ENCODE peak calls at places on chromosomes 2 and 18, in ten cellular contexts. P is epithelial cell of esophagus, C is GM23338, F is GM12864, W is cardiac fibroblast, S is endodermal cell, X is AG09309, E is IMR-90, A is fibroblast of pulmonary artery, H is fibroblast of lung. D is an unnamed sample.

GRCh38 chr2:134602666-134603065 is 116.1 kb downstream of the TMEM163 start:
- DNase-seq in P (no peak), C (no peak), F (no peak), W (no peak), S (no peak), X (no peak), E (no peak), A (no peak), H (no peak), D (no peak)

GRCh38 chr2:109032229-109032800 is 43.3 kb upstream of the EDAR start:
- DNase-seq in P (no peak), C (no peak), F (no peak), W (no peak), S (no peak), X (no peak), E (no peak), A (no peak), H (no peak), D (no peak)

GRCh38 chr2:190410171-190410570 is 2.0 kb downstream of the MFSD6 start:
- DNase-seq in P (no peak), C (no peak), F (no peak), W (no peak), S (no peak), X (no peak), E (no peak), A (no peak), H (no peak), D (no peak)

GRCh38 chr2:232890536-232890895 is 20.5 kb downstream of the SNORC start:
- DNase-seq in P (no peak), C (no peak), F (no peak), W (no peak), S (no peak), X (no peak), E (no peak), A (no peak), H (no peak), D (no peak)

GRCh38 chr2:7812231-7812995 is 869.4 kb upstream of the ID2 start:
- DNase-seq in P (peak), C (no peak), F (no peak), W (peak), S (no peak), X (peak), E (peak), A (peak), H (peak), D (peak)

GRCh38 chr2:69163109-69163508 is 150.1 kb downstream of the ANTXR1 start:
- DNase-seq in P (peak), C (no peak), F (no peak), W (peak), S (no peak), X (peak), E (peak), A (peak), H (peak), D (peak)

GRCh38 chr2:160753331-160753654 is 259.7 kb upstream of the RBMS1 start:
- DNase-seq in P (no peak), C (no peak), F (no peak), W (no peak), S (no peak), X (no peak), E (no peak), A (no peak), H (no peak), D (no peak)

GRCh38 chr18:67669993-67670671 is 153.6 kb upstream of the DSEL start:
- DNase-seq in P (peak), C (no peak), F (no peak), W (peak), S (no peak), X (peak), E (peak), A (peak), H (peak), D (peak)

GRCh38 chr2:149931486-149931885 is 343.9 kb upstream of the MMADHC start:
- DNase-seq in P (no peak), C (peak), F (no peak), W (no peak), S (peak), X (no peak), E (no peak), A (no peak), H (no peak), D (no peak)

GRCh38 chr2:208062113-208062512 is 36.8 kb upstream of the PLEKHM3 start:
- DNase-seq in P (peak), C (peak), F (no peak), W (peak), S (peak), X (no peak), E (peak), A (peak), H (peak), D (peak)

GRCh38 chr2:3606028-3606369 is 11.1 kb downstream of the COLEC11 start:
- DNase-seq in P (no peak), C (no peak), F (no peak), W (no peak), S (no peak), X (no peak), E (no peak), A (no peak), H (no peak), D (no peak)

GRCh38 chr18:63908858-63909257 is 1.1 kb downstream of the SERPINB10 start:
- DNase-seq in P (no peak), C (no peak), F (peak), W (no peak), S (no peak), X (no peak), E (no peak), A (no peak), H (no peak), D (no peak)

GRCh38 chr2:74984947-74985637 is 26.6 kb downstream of the POLE4 start:
- DNase-seq in P (no peak), C (peak), F (no peak), W (no peak), S (peak), X (no peak), E (no peak), A (no peak), H (no peak), D (no peak)

GRCh38 chr2:219645631-219646527 is 18.4 kb downstream of the SLC4A3 start:
- DNase-seq in P (peak), C (peak), F (no peak), W (peak), S (peak), X (peak), E (peak), A (peak), H (peak), D (peak)

GRCh38 chr2:188181884-188182283 is 109.8 kb upstream of the GULP1 start:
- DNase-seq in P (no peak), C (peak), F (no peak), W (no peak), S (no peak), X (no peak), E (no peak), A (no peak), H (no peak), D (no peak)

GRCh38 chr18:68735498-68736343 is 20.8 kb upstream of the TMX3 start:
- DNase-seq in P (peak), C (peak), F (peak), W (peak), S (no peak), X (peak), E (peak), A (peak), H (peak), D (peak)

GRCh38 chr2:127479219-127479825 is 47.0 kb downstream of the IWS1 start:
- DNase-seq in P (peak), C (peak), F (peak), W (peak), S (no peak), X (peak), E (peak), A (peak), H (peak), D (peak)

GRCh38 chr18:62258606-62259005 is 66.5 kb upstream of the TNFRSF11A start:
- DNase-seq in P (no peak), C (no peak), F (no peak), W (no peak), S (no peak), X (no peak), E (no peak), A (no peak), H (no peak), D (no peak)

GRCh38 chr2:2045191-2045590 is 285.9 kb downstream of the MYT1L start:
- DNase-seq in P (no peak), C (no peak), F (no peak), W (no peak), S (no peak), X (no peak), E (no peak), A (no peak), H (no peak), D (no peak)

GRCh38 chr2:100163605-100164004 is 21.2 kb upstream of the AFF3 start:
- DNase-seq in P (no peak), C (no peak), F (no peak), W (no peak), S (no peak), X (no peak), E (no peak), A (no peak), H (no peak), D (no peak)

GRCh38 chr2:108073425-108074072 is 87.2 kb downstream of the SLC5A7 start:
- DNase-seq in P (no peak), C (no peak), F (no peak), W (no peak), S (no peak), X (no peak), E (no peak), A (no peak), H (no peak), D (no peak)

GRCh38 chr18:77020561-77020960 is 112.0 kb downstream of the MBP start:
- DNase-seq in P (no peak), C (no peak), F (no peak), W (no peak), S (no peak), X (no peak), E (no peak), A (no peak), H (no peak), D (no peak)

GRCh38 chr2:235827585-235827992 is 333.7 kb downstream of the AGAP1 start:
- DNase-seq in P (peak), C (no peak), F (no peak), W (peak), S (no peak), X (no peak), E (no peak), A (peak), H (peak), D (peak)

GRCh38 chr18:70491734-70492348 is 203.0 kb downstream of the SOCS6 start:
- DNase-seq in P (peak), C (peak), F (peak), W (peak), S (peak), X (no peak), E (peak), A (peak), H (peak), D (peak)

GRCh38 chr2:218284106-218284811 is 8.0 kb downstream of the TMBIM1 start:
- DNase-seq in P (peak), C (no peak), F (peak), W (peak), S (no peak), X (no peak), E (peak), A (peak), H (peak), D (peak)

GRCh38 chr18:48468151-48468550 is 59.0 kb upstream of the ZBTB7C start:
- DNase-seq in P (no peak), C (no peak), F (no peak), W (no peak), S (no peak), X (no peak), E (no peak), A (no peak), H (no peak), D (no peak)

GRCh38 chr2:28546242-28546641 is 50.4 kb downstream of the PLB1 start:
- DNase-seq in P (no peak), C (no peak), F (no peak), W (no peak), S (no peak), X (no peak), E (no peak), A (no peak), H (no peak), D (no peak)

GRCh38 chr2:8576525-8577157 is 105.2 kb upstream of the ID2 start:
- DNase-seq in P (no peak), C (no peak), F (peak), W (no peak), S (no peak), X (no peak), E (no peak), A (no peak), H (no peak), D (no peak)

GRCh38 chr18:62030091-62030985 is 137.5 kb upstream of the RNF152 start:
- DNase-seq in P (no peak), C (no peak), F (no peak), W (no peak), S (no peak), X (no peak), E (no peak), A (peak), H (peak), D (no peak)

GRCh38 chr2:85112906-85113625 is 20.1 kb upstream of the TCF7L1 start:
- DNase-seq in P (peak), C (no peak), F (no peak), W (peak), S (no peak), X (no peak), E (peak), A (no peak), H (peak), D (peak)

GRCh38 chr18:48894266-48894600 is 56.5 kb downstream of the SMAD7 start:
- DNase-seq in P (no peak), C (no peak), F (no peak), W (no peak), S (no peak), X (no peak), E (no peak), A (no peak), H (no peak), D (no peak)

GRCh38 chr18:23453657-23454011 is 547 bp downstream of the RIOK3 start:
- DNase-seq in P (peak), C (no peak), F (no peak), W (peak), S (no peak), X (peak), E (peak), A (peak), H (peak), D (peak)

GRCh38 chr2:119012345-119013301 is 70.6 kb downstream of the MARCO start:
- DNase-seq in P (no peak), C (no peak), F (no peak), W (no peak), S (peak), X (no peak), E (no peak), A (no peak), H (no peak), D (no peak)

GRCh38 chr18:69957071-69957620 is 9.5 kb upstream of the CD226 start:
- DNase-seq in P (no peak), C (no peak), F (no peak), W (no peak), S (no peak), X (no peak), E (no peak), A (no peak), H (no peak), D (no peak)

GRCh38 chr2:197851451-197851850 is 47.1 kb downstream of the PLCL1 start:
- DNase-seq in P (no peak), C (peak), F (no peak), W (no peak), S (peak), X (no peak), E (peak), A (no peak), H (no peak), D (peak)

GRCh38 chr2:8178916-8179315 is 502.9 kb upstream of the ID2 start:
- DNase-seq in P (no peak), C (no peak), F (no peak), W (no peak), S (no peak), X (no peak), E (no peak), A (no peak), H (no peak), D (no peak)

GRCh38 chr2:120318626-120319025 is 27.3 kb upstream of the INHBB start:
- DNase-seq in P (no peak), C (no peak), F (no peak), W (peak), S (no peak), X (no peak), E (no peak), A (peak), H (no peak), D (peak)

GRCh38 chr2:18560797-18561085 is 288 bp upstream of the RDH14 start:
- DNase-seq in P (no peak), C (no peak), F (no peak), W (no peak), S (no peak), X (no peak), E (no peak), A (no peak), H (no peak), D (no peak)

GRCh38 chr2:85528355-85528754 is 10.6 kb upstream of the MAT2A start:
- DNase-seq in P (no peak), C (no peak), F (no peak), W (no peak), S (no peak), X (no peak), E (no peak), A (no peak), H (no peak), D (no peak)

GRCh38 chr2:112273349-112273748 is 2.0 kb upstream of the ZC3H6 start:
- DNase-seq in P (no peak), C (no peak), F (no peak), W (no peak), S (no peak), X (no peak), E (no peak), A (no peak), H (no peak), D (no peak)

GRCh38 chr2:112277591-112278220 is 2.3 kb downstream of the ZC3H6 start:
- DNase-seq in P (no peak), C (no peak), F (no peak), W (peak), S (no peak), X (no peak), E (no peak), A (no peak), H (no peak), D (peak)

GRCh38 chr2:112275314-112275886 is at the start of gene ZC3H6:
- DNase-seq in P (peak), C (peak), F (peak), W (peak), S (peak), X (peak), E (peak), A (peak), H (peak), D (peak)

GRCh38 chr2:112275887-112276773 is 733 bp downstream of the ZC3H6 start:
- DNase-seq in P (peak), C (peak), F (peak), W (peak), S (peak), X (peak), E (peak), A (peak), H (peak), D (peak)

GRCh38 chr2:112276954-112277353 is 1.6 kb downstream of the ZC3H6 start:
- DNase-seq in P (no peak), C (no peak), F (no peak), W (no peak), S (no peak), X (no peak), E (no peak), A (no peak), H (no peak), D (no peak)
- H3K4me3 ChIP-seq in P (peak), C (peak), F (no peak), W (no peak), S (peak), X (no peak), E (no peak), A (peak), H (peak), D (peak)

DNA sequence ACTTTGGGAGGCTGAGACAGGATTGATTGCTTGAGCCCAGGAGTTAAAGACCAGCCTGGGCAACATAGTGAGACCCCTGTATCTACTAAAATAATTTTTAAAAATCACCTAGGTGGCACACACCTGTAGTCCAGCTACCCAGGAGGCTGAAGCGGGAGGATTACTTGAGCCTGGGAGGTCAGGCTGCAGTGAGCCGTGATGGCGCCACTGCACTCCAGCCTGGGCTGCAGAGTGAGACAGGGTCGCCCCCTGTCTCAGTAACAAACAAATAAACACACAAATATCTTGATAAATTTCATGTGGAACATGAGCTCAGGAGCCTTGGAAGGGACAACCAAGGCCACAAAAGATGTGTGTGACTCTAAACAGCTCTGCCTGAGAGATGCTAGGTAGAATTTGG is 11.7 kb upstream of the ANKRD53 start:
- DNase-seq in P (no peak), C (no peak), F (no peak), W (no peak), S (peak), X (no peak), E (no peak), A (no peak), H (no peak), D (no peak)
- TF ChIP-seq CTCF in P (no peak), C (peak), F (no peak), W (no peak), S (no peak), X (no peak), E (no peak), A (no peak), H (no peak), D (no peak)

GRCh38 chr2:26850002-26850431 is 2.1 kb downstream of the DPYSL5 start:
- DNase-seq in P (no peak), C (peak), F (no peak), W (no peak), S (peak), X (no peak), E (no peak), A (no peak), H (no peak), D (no peak)
- H3K4me3 ChIP-seq in P (no peak), C (peak), F (no peak), W (no peak), S (no peak), X (no peak), E (no peak), A (no peak), H (no peak), D (no peak)

GRCh38 chr2:42386684-42387083 is 25.7 kb upstream of the COX7A2L start:
- DNase-seq in P (peak), C (peak), F (no peak), W (peak), S (no peak), X (no peak), E (no peak), A (no peak), H (no peak), D (peak)

GRCh38 chr2:42383855-42384530 is 23.0 kb upstream of the COX7A2L start:
- DNase-seq in P (no peak), C (no peak), F (no peak), W (no peak), S (no peak), X (no peak), E (no peak), A (no peak), H (no peak), D (no peak)

GRCh38 chr2:42390401-42390969 is 29.5 kb upstream of the COX7A2L start:
- DNase-seq in P (no peak), C (no peak), F (no peak), W (no peak), S (no peak), X (no peak), E (no peak), A (no peak), H (no peak), D (no peak)

GRCh38 chr2:42382144-42382543 is 21.1 kb upstream of the COX7A2L start:
- DNase-seq in P (no peak), C (no peak), F (no peak), W (no peak), S (no peak), X (no peak), E (no peak), A (no peak), H (no peak), D (no peak)

GRCh38 chr2:42385225-42385624 is 24.2 kb upstream of the COX7A2L start:
- DNase-seq in P (peak), C (peak), F (no peak), W (no peak), S (peak), X (no peak), E (peak), A (peak), H (no peak), D (no peak)
- TF ChIP-seq CTCF in P (peak), C (peak), F (no peak), W (peak), S (peak), X (peak), E (peak), A (peak), H (peak), D (peak)

D was measured in fibroblast of mammary gland.